ENCODE peak calls at places on chromosomes 3 and 15, in ten cellular contexts. One of them, this sample, is unnamed.

GRCh38 chr3:67655364-67656121 is 1.1 kb upstream of the SUCLG2 start:
- DNase-seq in cardiac fibroblast: peak
- DNase-seq in small intestine: peak
- DNase-seq in ascending aorta: peak
- DNase-seq in SW 1271: no peak
- DNase-seq in activated T-helper 1 cell treated with anti-CD3 and anti-CD28 coated beads, Interleukin-2, amount 50 U/mL, for 16 hours: peak
- DNase-seq in head of caudate nucleus: no peak
- DNase-seq in fibroblast of gingiva: no peak
- DNase-seq in Right ventricle myocardium superior: peak
- DNase-seq in GM12865: peak
- DNase-seq in this sample: peak

GRCh38 chr15:101316529-101316928 is 21.5 kb upstream of the SNRPA1 start:
- DNase-seq in cardiac fibroblast: no peak
- DNase-seq in small intestine: no peak
- DNase-seq in ascending aorta: no peak
- DNase-seq in SW 1271: no peak
- DNase-seq in activated T-helper 1 cell treated with anti-CD3 and anti-CD28 coated beads, Interleukin-2, amount 50 U/mL, for 16 hours: no peak
- DNase-seq in head of caudate nucleus: no peak
- DNase-seq in fibroblast of gingiva: no peak
- DNase-seq in Right ventricle myocardium superior: no peak
- DNase-seq in GM12865: no peak
- DNase-seq in this sample: no peak

GRCh38 chr15:71085809-71086208 is 29.5 kb upstream of the THSD4 start:
- DNase-seq in cardiac fibroblast: no peak
- DNase-seq in small intestine: no peak
- DNase-seq in ascending aorta: no peak
- DNase-seq in SW 1271: no peak
- DNase-seq in activated T-helper 1 cell treated with anti-CD3 and anti-CD28 coated beads, Interleukin-2, amount 50 U/mL, for 16 hours: no peak
- DNase-seq in head of caudate nucleus: no peak
- DNase-seq in fibroblast of gingiva: no peak
- DNase-seq in Right ventricle myocardium superior: no peak
- DNase-seq in GM12865: no peak
- DNase-seq in this sample: no peak

GRCh38 chr3:11717768-11718581 is 74.3 kb upstream of the VGLL4 start:
- DNase-seq in cardiac fibroblast: peak
- DNase-seq in small intestine: peak
- DNase-seq in ascending aorta: no peak
- DNase-seq in SW 1271: no peak
- DNase-seq in activated T-helper 1 cell treated with anti-CD3 and anti-CD28 coated beads, Interleukin-2, amount 50 U/mL, for 16 hours: no peak
- DNase-seq in head of caudate nucleus: no peak
- DNase-seq in fibroblast of gingiva: peak
- DNase-seq in Right ventricle myocardium superior: no peak
- DNase-seq in GM12865: peak
- DNase-seq in this sample: no peak

GRCh38 chr3:186469525-186469924 is 74.7 kb downstream of the CRYGS start:
- DNase-seq in cardiac fibroblast: no peak
- DNase-seq in small intestine: no peak
- DNase-seq in ascending aorta: no peak
- DNase-seq in SW 1271: no peak
- DNase-seq in activated T-helper 1 cell treated with anti-CD3 and anti-CD28 coated beads, Interleukin-2, amount 50 U/mL, for 16 hours: no peak
- DNase-seq in head of caudate nucleus: no peak
- DNase-seq in fibroblast of gingiva: no peak
- DNase-seq in Right ventricle myocardium superior: no peak
- DNase-seq in GM12865: no peak
- DNase-seq in this sample: no peak

GRCh38 chr3:41202834-41203345 is 3.6 kb downstream of the CTNNB1 start:
- DNase-seq in cardiac fibroblast: peak
- DNase-seq in small intestine: peak
- DNase-seq in ascending aorta: no peak
- DNase-seq in SW 1271: no peak
- DNase-seq in activated T-helper 1 cell treated with anti-CD3 and anti-CD28 coated beads, Interleukin-2, amount 50 U/mL, for 16 hours: no peak
- DNase-seq in head of caudate nucleus: no peak
- DNase-seq in fibroblast of gingiva: peak
- DNase-seq in Right ventricle myocardium superior: no peak
- DNase-seq in GM12865: peak
- DNase-seq in this sample: no peak

GRCh38 chr3:132622756-132623155 is 25.7 kb downstream of the ACKR4 start:
- DNase-seq in cardiac fibroblast: no peak
- DNase-seq in small intestine: no peak
- DNase-seq in ascending aorta: no peak
- DNase-seq in SW 1271: no peak
- DNase-seq in activated T-helper 1 cell treated with anti-CD3 and anti-CD28 coated beads, Interleukin-2, amount 50 U/mL, for 16 hours: no peak
- DNase-seq in head of caudate nucleus: no peak
- DNase-seq in fibroblast of gingiva: no peak
- DNase-seq in Right ventricle myocardium superior: no peak
- DNase-seq in GM12865: no peak
- DNase-seq in this sample: no peak

GRCh38 chr3:113552851-113553250 is 20.5 kb downstream of the SIDT1 start:
- DNase-seq in cardiac fibroblast: no peak
- DNase-seq in small intestine: no peak
- DNase-seq in ascending aorta: no peak
- DNase-seq in SW 1271: no peak
- DNase-seq in activated T-helper 1 cell treated with anti-CD3 and anti-CD28 coated beads, Interleukin-2, amount 50 U/mL, for 16 hours: no peak
- DNase-seq in head of caudate nucleus: no peak
- DNase-seq in fibroblast of gingiva: no peak
- DNase-seq in Right ventricle myocardium superior: no peak
- DNase-seq in GM12865: peak
- DNase-seq in this sample: no peak

GRCh38 chr3:25155696-25156471 is 272.2 kb upstream of the RARB start:
- DNase-seq in cardiac fibroblast: no peak
- DNase-seq in small intestine: no peak
- DNase-seq in ascending aorta: no peak
- DNase-seq in SW 1271: no peak
- DNase-seq in activated T-helper 1 cell treated with anti-CD3 and anti-CD28 coated beads, Interleukin-2, amount 50 U/mL, for 16 hours: no peak
- DNase-seq in head of caudate nucleus: no peak
- DNase-seq in fibroblast of gingiva: no peak
- DNase-seq in Right ventricle myocardium superior: no peak
- DNase-seq in GM12865: no peak
- DNase-seq in this sample: no peak

GRCh38 chr15:75067123-75067854 is 43.9 kb downstream of the PPCDC start:
- DNase-seq in cardiac fibroblast: peak
- DNase-seq in small intestine: no peak
- DNase-seq in ascending aorta: no peak
- DNase-seq in SW 1271: no peak
- DNase-seq in activated T-helper 1 cell treated with anti-CD3 and anti-CD28 coated beads, Interleukin-2, amount 50 U/mL, for 16 hours: no peak
- DNase-seq in head of caudate nucleus: no peak
- DNase-seq in fibroblast of gingiva: no peak
- DNase-seq in Right ventricle myocardium superior: no peak
- DNase-seq in GM12865: peak
- DNase-seq in this sample: no peak

GRCh38 chr3:124558898-124559649 is 171.2 kb upstream of the UMPS start:
- DNase-seq in cardiac fibroblast: peak
- DNase-seq in small intestine: peak
- DNase-seq in ascending aorta: peak
- DNase-seq in SW 1271: peak
- DNase-seq in activated T-helper 1 cell treated with anti-CD3 and anti-CD28 coated beads, Interleukin-2, amount 50 U/mL, for 16 hours: no peak
- DNase-seq in head of caudate nucleus: peak
- DNase-seq in fibroblast of gingiva: peak
- DNase-seq in Right ventricle myocardium superior: peak
- DNase-seq in GM12865: no peak
- DNase-seq in this sample: peak

GRCh38 chr3:97817965-97818364 is 3.8 kb upstream of the CRYBG3 start:
- DNase-seq in cardiac fibroblast: no peak
- DNase-seq in small intestine: no peak
- DNase-seq in ascending aorta: no peak
- DNase-seq in SW 1271: no peak
- DNase-seq in activated T-helper 1 cell treated with anti-CD3 and anti-CD28 coated beads, Interleukin-2, amount 50 U/mL, for 16 hours: no peak
- DNase-seq in head of caudate nucleus: no peak
- DNase-seq in fibroblast of gingiva: no peak
- DNase-seq in Right ventricle myocardium superior: no peak
- DNase-seq in GM12865: no peak
- DNase-seq in this sample: no peak

GRCh38 chr3:108406063-108406660 is 104.2 kb downstream of the MYH15 start:
- DNase-seq in cardiac fibroblast: no peak
- DNase-seq in small intestine: no peak
- DNase-seq in ascending aorta: no peak
- DNase-seq in SW 1271: no peak
- DNase-seq in activated T-helper 1 cell treated with anti-CD3 and anti-CD28 coated beads, Interleukin-2, amount 50 U/mL, for 16 hours: no peak
- DNase-seq in head of caudate nucleus: no peak
- DNase-seq in fibroblast of gingiva: no peak
- DNase-seq in Right ventricle myocardium superior: no peak
- DNase-seq in GM12865: no peak
- DNase-seq in this sample: no peak

GRCh38 chr3:150238995-150239612 is 169.0 kb upstream of the TSC22D2 start:
- DNase-seq in cardiac fibroblast: no peak
- DNase-seq in small intestine: peak
- DNase-seq in ascending aorta: no peak
- DNase-seq in SW 1271: no peak
- DNase-seq in activated T-helper 1 cell treated with anti-CD3 and anti-CD28 coated beads, Interleukin-2, amount 50 U/mL, for 16 hours: no peak
- DNase-seq in head of caudate nucleus: no peak
- DNase-seq in fibroblast of gingiva: no peak
- DNase-seq in Right ventricle myocardium superior: no peak
- DNase-seq in GM12865: no peak
- DNase-seq in this sample: peak